ENCODE peak calls at places on chromosomes 3 and 15, in five cellular contexts. D is SK-N-MC; P is endothelial cell; R is fibroblast of the conjunctiva; O is effector memory CD8-positive, alpha-beta T cell. T is an unnamed sample.

GRCh38 chr3:58563386-58564035 is 13.7 kb downstream of the FAM107A start:
- DNase-seq in P (no peak), D (no peak), R (no peak), O (no peak), T (no peak)

GRCh38 chr3:164390046-164390445 is 688.2 kb downstream of the SI start:
- DNase-seq in R (no peak), D (no peak), O (no peak), P (no peak), T (no peak)

GRCh38 chr3:49841126-49841525 is 15.2 kb downstream of the TRAIP start:
- DNase-seq in O (no peak), R (no peak), P (peak), D (no peak), T (no peak)

GRCh38 chr3:468172-468571 is 271.6 kb downstream of the CHL1 start:
- DNase-seq in P (no peak), R (no peak), O (no peak), D (no peak), T (no peak)

GRCh38 chr3:43394071-43394501 is 107.7 kb downstream of the SNRK start:
- DNase-seq in R (no peak), O (no peak), P (peak), D (no peak), T (no peak)

GRCh38 chr3:105618561-105618960 is 250.3 kb downstream of the CBLB start:
- DNase-seq in O (no peak), D (no peak), P (no peak), R (no peak), T (no peak)

GRCh38 chr15:98596131-98596530 is 52.2 kb upstream of the IGF1R start:
- DNase-seq in O (no peak), P (no peak), D (no peak), R (no peak), T (no peak)

GRCh38 chr3:102336130-102336529 is 98.7 kb upstream of the ZPLD1 start:
- DNase-seq in R (no peak), P (no peak), D (no peak), O (no peak), T (no peak)

GRCh38 chr3:107432646-107433045 is 55.4 kb downstream of the CCDC54 start:
- DNase-seq in D (no peak), R (no peak), P (no peak), O (no peak), T (no peak)

GRCh38 chr3:10015476-10015904 is 10.7 kb upstream of the FANCD2 start:
- DNase-seq in P (no peak), R (peak), D (no peak), O (no peak), T (no peak)

GRCh38 chr3:113746955-113747718 is at the start of gene ATP6V1A:
- DNase-seq in R (no peak), D (no peak), P (peak), O (no peak), T (peak)

T was measured in activated gamma-delta T cell treated with Interleukin-2 at 50 U/mL for 16 hours.